ENCODE peak calls at places on chromosome 3, in six cellular contexts. One of them, this sample, is unnamed.

GRCh38 chr3:147408180-147409105 is 722 bp upstream of the ZIC1 start:
- DNase-seq in endothelial cell: no peak
- DNase-seq in mucosa of descending colon: no peak
- DNase-seq in A549: no peak
- DNase-seq in GM13977: no peak
- DNase-seq in AG10803: no peak
- DNase-seq in this sample: no peak

GRCh38 chr3:120163816-120164215 is 69.6 kb upstream of the GSK3B start:
- DNase-seq in endothelial cell: no peak
- DNase-seq in mucosa of descending colon: no peak
- DNase-seq in A549: no peak
- DNase-seq in GM13977: no peak
- DNase-seq in AG10803: peak
- DNase-seq in this sample: no peak

GRCh38 chr3:168534761-168535160 is 439.0 kb upstream of the GOLIM4 start:
- DNase-seq in endothelial cell: no peak
- DNase-seq in mucosa of descending colon: no peak
- DNase-seq in A549: no peak
- DNase-seq in GM13977: no peak
- DNase-seq in AG10803: no peak
- DNase-seq in this sample: no peak

GRCh38 chr3:20729185-20729584 is 543.2 kb upstream of the SGO1 start:
- DNase-seq in endothelial cell: no peak
- DNase-seq in mucosa of descending colon: no peak
- DNase-seq in A549: no peak
- DNase-seq in GM13977: no peak
- DNase-seq in AG10803: no peak
- DNase-seq in this sample: no peak

GRCh38 chr3:179463299-179463698 is 12.0 kb upstream of the GNB4 start:
- DNase-seq in endothelial cell: no peak
- DNase-seq in mucosa of descending colon: no peak
- DNase-seq in A549: no peak
- DNase-seq in GM13977: no peak
- DNase-seq in AG10803: peak
- DNase-seq in this sample: no peak

GRCh38 chr3:182735672-182736071 is 57.6 kb upstream of the ATP11B start:
- DNase-seq in endothelial cell: no peak
- DNase-seq in mucosa of descending colon: no peak
- DNase-seq in A549: no peak
- DNase-seq in GM13977: no peak
- DNase-seq in AG10803: peak
- DNase-seq in this sample: no peak

GRCh38 chr3:52443268-52443610 is 1.7 kb downstream of the SEMA3G start:
- DNase-seq in endothelial cell: no peak
- DNase-seq in mucosa of descending colon: no peak
- DNase-seq in A549: no peak
- DNase-seq in GM13977: no peak
- DNase-seq in AG10803: no peak
- DNase-seq in this sample: no peak

GRCh38 chr3:190361791-190362190 is 26.2 kb upstream of the CLDN16 start:
- DNase-seq in endothelial cell: no peak
- DNase-seq in mucosa of descending colon: no peak
- DNase-seq in A549: no peak
- DNase-seq in GM13977: no peak
- DNase-seq in AG10803: no peak
- DNase-seq in this sample: no peak

GRCh38 chr3:46280105-46280797 is 38.0 kb downstream of the CCR3 start:
- DNase-seq in endothelial cell: no peak
- DNase-seq in mucosa of descending colon: no peak
- DNase-seq in A549: no peak
- DNase-seq in GM13977: peak
- DNase-seq in AG10803: peak
- DNase-seq in this sample: no peak

GRCh38 chr3:23002846-23003800 is 200.0 kb upstream of the UBE2E2 start:
- DNase-seq in endothelial cell: no peak
- DNase-seq in mucosa of descending colon: no peak
- DNase-seq in A549: no peak
- DNase-seq in GM13977: no peak
- DNase-seq in AG10803: no peak
- DNase-seq in this sample: no peak

GRCh38 chr3:145807990-145808389 is 353.0 kb downstream of the PLOD2 start:
- DNase-seq in endothelial cell: no peak
- DNase-seq in mucosa of descending colon: no peak
- DNase-seq in A549: no peak
- DNase-seq in GM13977: no peak
- DNase-seq in AG10803: no peak
- DNase-seq in this sample: no peak

GRCh38 chr3:114892880-114893279 is 254.2 kb downstream of the ZBTB20 start:
- DNase-seq in endothelial cell: no peak
- DNase-seq in mucosa of descending colon: no peak
- DNase-seq in A549: no peak
- DNase-seq in GM13977: no peak
- DNase-seq in AG10803: no peak
- DNase-seq in this sample: no peak

GRCh38 chr3:4804161-4805058 is 174.8 kb upstream of the BHLHE40 start:
- DNase-seq in endothelial cell: no peak
- DNase-seq in mucosa of descending colon: no peak
- DNase-seq in A549: no peak
- DNase-seq in GM13977: no peak
- DNase-seq in AG10803: no peak
- DNase-seq in this sample: no peak

GRCh38 chr3:45226206-45226915 is at the start of gene TMEM158:
- DNase-seq in endothelial cell: peak
- DNase-seq in mucosa of descending colon: peak
- DNase-seq in A549: peak
- DNase-seq in GM13977: peak
- DNase-seq in AG10803: peak
- DNase-seq in this sample: peak

GRCh38 chr3:5063724-5064123 is 58.4 kb upstream of the ARL8B start:
- DNase-seq in endothelial cell: no peak
- DNase-seq in mucosa of descending colon: no peak
- DNase-seq in A549: no peak
- DNase-seq in GM13977: no peak
- DNase-seq in AG10803: no peak
- DNase-seq in this sample: peak

GRCh38 chr3:102741105-102741504 is 306.3 kb downstream of the ZPLD1 start:
- DNase-seq in endothelial cell: no peak
- DNase-seq in mucosa of descending colon: peak
- DNase-seq in A549: no peak
- DNase-seq in GM13977: no peak
- DNase-seq in AG10803: no peak
- DNase-seq in this sample: no peak

GRCh38 chr3:53941174-53941573 is 49.5 kb upstream of the SELENOK start:
- DNase-seq in endothelial cell: no peak
- DNase-seq in mucosa of descending colon: no peak
- DNase-seq in A549: no peak
- DNase-seq in GM13977: no peak
- DNase-seq in AG10803: peak
- DNase-seq in this sample: no peak

GRCh38 chr3:128081226-128081625 is 29.0 kb downstream of the SEC61A1 start:
- DNase-seq in endothelial cell: no peak
- DNase-seq in mucosa of descending colon: no peak
- DNase-seq in A549: no peak
- DNase-seq in GM13977: no peak
- DNase-seq in AG10803: no peak
- DNase-seq in this sample: peak

GRCh38 chr3:55701997-55702396 is 214.9 kb upstream of the WNT5A start:
- DNase-seq in endothelial cell: no peak
- DNase-seq in mucosa of descending colon: no peak
- DNase-seq in A549: no peak
- DNase-seq in GM13977: no peak
- DNase-seq in AG10803: no peak
- DNase-seq in this sample: no peak

GRCh38 chr3:18045296-18045880 is 303.0 kb upstream of the TBC1D5 start:
- DNase-seq in endothelial cell: no peak
- DNase-seq in mucosa of descending colon: no peak
- DNase-seq in A549: no peak
- DNase-seq in GM13977: no peak
- DNase-seq in AG10803: no peak
- DNase-seq in this sample: no peak

GRCh38 chr3:148227534-148227933 is 470.2 kb upstream of the AGTR1 start:
- DNase-seq in endothelial cell: no peak
- DNase-seq in mucosa of descending colon: no peak
- DNase-seq in A549: no peak
- DNase-seq in GM13977: no peak
- DNase-seq in AG10803: peak
- DNase-seq in this sample: no peak

GRCh38 chr3:10757821-10758130 is 58.3 kb upstream of the SLC6A11 start:
- DNase-seq in endothelial cell: no peak
- DNase-seq in mucosa of descending colon: no peak
- DNase-seq in A549: no peak
- DNase-seq in GM13977: no peak
- DNase-seq in AG10803: no peak
- DNase-seq in this sample: no peak

GRCh38 chr3:134877788-134878187 is 82.7 kb downstream of the EPHB1 start:
- DNase-seq in endothelial cell: no peak
- DNase-seq in mucosa of descending colon: no peak
- DNase-seq in A549: no peak
- DNase-seq in GM13977: no peak
- DNase-seq in AG10803: no peak
- DNase-seq in this sample: no peak

GRCh38 chr3:156750191-156750873 is 75.8 kb upstream of the LEKR1 start:
- DNase-seq in endothelial cell: no peak
- DNase-seq in mucosa of descending colon: no peak
- DNase-seq in A549: no peak
- DNase-seq in GM13977: no peak
- DNase-seq in AG10803: peak
- DNase-seq in this sample: no peak

DNA sequence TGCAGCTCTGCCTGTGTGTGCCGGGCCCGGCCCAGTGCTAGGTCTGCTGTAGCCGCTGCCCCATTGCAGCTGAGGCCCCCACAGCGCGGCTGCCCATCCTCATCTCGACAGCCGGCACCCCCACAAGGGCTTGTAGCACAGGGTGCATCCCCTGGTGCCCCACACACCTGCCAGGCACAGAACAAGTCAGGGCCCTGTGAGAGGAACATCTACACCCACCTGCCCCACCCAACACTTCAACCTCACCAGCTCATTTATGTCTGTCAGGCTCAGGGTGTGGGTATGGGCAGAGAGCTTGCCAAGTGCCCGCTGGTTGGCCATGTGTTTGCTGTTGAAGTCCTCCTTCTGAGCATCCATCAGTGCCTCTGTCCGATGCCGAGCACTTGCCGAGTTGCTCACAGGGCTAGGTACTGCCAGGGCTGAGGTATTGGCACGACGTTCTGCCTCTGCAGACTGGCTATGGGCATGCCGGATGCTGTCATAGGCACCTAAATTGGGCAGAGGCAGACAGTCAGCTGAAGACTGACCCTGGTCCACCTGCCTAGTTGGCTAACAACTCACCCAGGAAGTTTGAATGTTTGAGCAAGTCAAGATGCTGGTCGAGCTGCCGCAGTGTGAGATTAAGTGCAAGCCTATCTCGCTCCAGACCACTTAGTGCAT is 2.4 kb upstream of the USP19 start:
- DNase-seq in endothelial cell: no peak
- DNase-seq in mucosa of descending colon: no peak
- DNase-seq in A549: no peak
- DNase-seq in GM13977: no peak
- DNase-seq in AG10803: no peak
- DNase-seq in this sample: no peak
- TF ChIP-seq CTCF in endothelial cell: no peak
- TF ChIP-seq CTCF in mucosa of descending colon: no peak
- TF ChIP-seq CTCF in A549: no peak
- TF ChIP-seq CTCF in GM13977: no peak
- TF ChIP-seq CTCF in AG10803: no peak
- TF ChIP-seq CTCF in this sample: no peak

GRCh38 chr3:38605981-38606380 is 43.5 kb downstream of the SCN5A start:
- DNase-seq in endothelial cell: no peak
- DNase-seq in mucosa of descending colon: no peak
- DNase-seq in A549: no peak
- DNase-seq in GM13977: no peak
- DNase-seq in AG10803: no peak
- DNase-seq in this sample: no peak
- TF ChIP-seq CTCF in endothelial cell: no peak
- TF ChIP-seq CTCF in mucosa of descending colon: no peak
- TF ChIP-seq CTCF in A549: no peak
- TF ChIP-seq CTCF in GM13977: no peak
- TF ChIP-seq CTCF in AG10803: no peak
- TF ChIP-seq CTCF in this sample: no peak

GRCh38 chr3:181707980-181708379 is 3.7 kb upstream of the SOX2 start:
- DNase-seq in endothelial cell: no peak
- DNase-seq in mucosa of descending colon: no peak
- DNase-seq in A549: no peak
- DNase-seq in GM13977: no peak
- DNase-seq in AG10803: no peak
- DNase-seq in this sample: no peak
- TF ChIP-seq CTCF in endothelial cell: no peak
- TF ChIP-seq CTCF in mucosa of descending colon: no peak
- TF ChIP-seq CTCF in A549: no peak
- TF ChIP-seq CTCF in GM13977: no peak
- TF ChIP-seq CTCF in AG10803: no peak
- TF ChIP-seq CTCF in this sample: no peak

DNA sequence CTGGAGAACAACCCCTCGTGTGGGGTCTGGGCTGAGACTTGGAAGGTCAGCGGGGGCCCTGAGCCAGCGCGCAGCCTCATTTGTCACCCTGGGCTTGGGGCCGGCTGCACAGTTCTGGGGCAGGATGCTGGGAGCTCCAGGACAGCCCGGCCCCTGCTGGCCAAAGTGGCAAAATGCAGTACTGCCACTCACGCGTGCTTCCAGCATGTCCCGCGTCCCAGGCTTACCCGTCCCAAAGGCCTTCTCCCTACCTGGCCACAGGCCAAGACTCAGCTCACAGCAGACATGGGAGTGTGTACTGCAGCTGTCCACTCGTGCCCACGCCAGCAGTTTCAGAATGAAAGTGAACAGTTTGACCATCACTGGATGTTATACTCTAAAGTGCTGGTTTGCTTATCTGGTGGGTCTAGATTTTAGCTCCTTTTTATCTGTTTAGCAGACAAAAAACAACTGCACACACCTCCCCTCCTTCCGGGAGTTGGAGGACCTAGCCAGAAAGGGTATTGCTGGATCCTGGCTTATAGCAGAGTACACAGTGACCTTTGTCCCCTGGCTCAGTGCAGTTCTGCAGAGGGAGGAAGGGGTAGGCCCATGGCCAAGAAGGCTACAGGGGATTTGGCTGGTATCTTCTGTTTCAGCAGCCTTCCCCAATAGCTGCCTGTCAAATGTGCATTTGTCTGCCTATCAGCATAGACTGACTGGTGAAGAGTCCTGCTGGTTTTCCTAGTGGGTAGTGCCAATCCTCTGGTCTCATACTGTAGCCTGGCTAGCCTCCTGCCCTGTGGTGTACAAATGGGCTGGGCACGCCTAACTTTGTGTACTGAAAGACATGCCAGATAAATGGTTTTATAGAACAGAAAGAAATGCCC is 23.2 kb upstream of the IP6K2 start:
- DNase-seq in endothelial cell: peak
- DNase-seq in mucosa of descending colon: peak
- DNase-seq in A549: peak
- DNase-seq in GM13977: peak
- DNase-seq in AG10803: peak
- DNase-seq in this sample: peak
- TF ChIP-seq CTCF in endothelial cell: peak
- TF ChIP-seq CTCF in mucosa of descending colon: peak
- TF ChIP-seq CTCF in A549: peak
- TF ChIP-seq CTCF in GM13977: peak
- TF ChIP-seq CTCF in AG10803: peak
- TF ChIP-seq CTCF in this sample: peak

This sample was measured in sigmoid colon.